ENCODE peak calls at places on chromosomes 11 and 22, in nine cellular contexts. B is suprapubic skin, Y is HFFc6, K is K562, A is cardiac fibroblast, X is heart right ventricle, O is psoas muscle, C is epithelial cell of esophagus, R is MM.1S. G is an unnamed sample.

GRCh38 chr11:107563702-107564101 is 1.8 kb downstream of the ALKBH8 start:
- DNase-seq in A (peak; percentile 70), Y (peak; percentile 68), B (no peak), R (peak; percentile 66), X (peak; percentile 30), O (no peak), K (peak; percentile 29), C (peak; percentile 62), G (no peak)

GRCh38 chr11:28794405-28794804 is 686.2 kb downstream of the METTL15 start:
- DNase-seq in Y (no peak), A (no peak), X (no peak), B (no peak), C (no peak), K (no peak), O (no peak), R (no peak), G (no peak)

GRCh38 chr11:114796954-114797721 is 118.8 kb downstream of the NXPE2 start:
- DNase-seq in R (no peak), C (no peak), O (peak; percentile 60), A (no peak), X (peak; percentile 33), B (no peak), Y (no peak), K (no peak), G (no peak)

GRCh38 chr22:37410174-37411055 is 16.9 kb downstream of the ELFN2 start:
- DNase-seq in A (no peak), X (no peak), R (no peak), B (no peak), K (no peak), Y (no peak), O (no peak), C (no peak), G (no peak)

GRCh38 chr22:39292002-39292401 is 27.4 kb downstream of the RPL3 start:
- DNase-seq in X (no peak), A (no peak), B (no peak), R (no peak), K (no peak), Y (no peak), C (no peak), O (no peak), G (no peak)

GRCh38 chr11:299951-300735 is 817 bp upstream of the IFITM5 start:
- DNase-seq in O (peak; percentile 47), R (no peak), B (no peak), X (no peak), K (peak; percentile 65), Y (no peak), A (no peak), C (no peak), G (no peak)

GRCh38 chr11:43920598-43921419 is 21.6 kb upstream of the C11orf96 start:
- DNase-seq in X (peak; percentile 74), O (peak; percentile 79), A (peak; percentile 100), B (no peak), C (peak; percentile 100), R (peak; percentile 34), K (peak; percentile 36), Y (peak; percentile 99), G (no peak)

GRCh38 chr22:25497269-25497668 is 67.2 kb upstream of the GRK3 start:
- DNase-seq in B (no peak), Y (no peak), O (no peak), K (no peak), A (peak; percentile 19), X (peak; percentile 35), R (no peak), C (peak; percentile 14), G (no peak)

GRCh38 chr11:46249103-46249942 is 28.1 kb upstream of the CREB3L1 start:
- DNase-seq in A (peak; percentile 55), B (no peak), O (no peak), R (no peak), Y (no peak), C (no peak), X (no peak), K (peak; percentile 42), G (no peak)

GRCh38 chr22:20885557-20886323 is 26.9 kb downstream of the SNAP29 start:
- DNase-seq in O (peak; percentile 88), R (peak; percentile 33), K (peak; percentile 98), B (peak; percentile 87), X (peak; percentile 81), C (peak; percentile 82), A (peak; percentile 85), Y (peak; percentile 83), G (peak; percentile 91)

GRCh38 chr11:119065369-119065768 is 2.2 kb upstream of the VPS11 start:
- DNase-seq in A (peak; percentile 59), O (no peak), X (no peak), Y (peak; percentile 38), C (peak; percentile 57), K (peak; percentile 69), B (no peak), R (peak; percentile 53), G (no peak)

GRCh38 chr22:28582806-28583205 is 96.8 kb downstream of the TTC28 start:
- DNase-seq in X (no peak), Y (peak; percentile 85), K (no peak), B (no peak), A (peak; percentile 80), O (no peak), C (no peak), R (no peak), G (no peak)

GRCh38 chr11:84969103-84969502 is 658.0 kb downstream of the DLG2 start:
- DNase-seq in B (no peak), C (no peak), A (peak; percentile 35), R (no peak), K (no peak), X (peak; percentile 10), O (no peak), Y (no peak), G (no peak)

GRCh38 chr22:50178471-50178864 is 7.2 kb upstream of the TRABD start:
- DNase-seq in C (no peak), O (peak; percentile 45), K (no peak), Y (no peak), X (no peak), B (no peak), R (no peak), A (no peak), G (no peak)

GRCh38 chr11:77289737-77290136 is 11.7 kb downstream of the GDPD4 start:
- DNase-seq in R (no peak), C (no peak), X (no peak), B (no peak), O (no peak), K (no peak), A (no peak), Y (no peak), G (no peak)

GRCh38 chr11:106723071-106723470 is 295.2 kb downstream of the GUCY1A2 start:
- DNase-seq in O (no peak), X (no peak), B (no peak), Y (no peak), K (no peak), R (no peak), C (no peak), A (no peak), G (no peak)

GRCh38 chr22:33440756-33441155 is 382.6 kb upstream of the SYN3 start:
- DNase-seq in B (no peak), C (no peak), R (no peak), K (no peak), O (no peak), A (no peak), X (no peak), Y (no peak), G (no peak)

GRCh38 chr22:23688121-23688520 is 2.7 kb upstream of the RGL4 start:
- DNase-seq in O (no peak), A (no peak), X (no peak), R (no peak), C (no peak), K (no peak), B (no peak), Y (no peak), G (no peak)

GRCh38 chr11:40130427-40130826 is 1329.0 kb downstream of the LRRC4C start:
- DNase-seq in A (no peak), O (no peak), R (no peak), C (no peak), Y (no peak), B (no peak), K (no peak), X (no peak), G (no peak)

GRCh38 chr11:40129276-40129675 is 1330.2 kb downstream of the LRRC4C start:
- DNase-seq in C (peak; percentile 4), B (no peak), A (no peak), K (no peak), R (no peak), O (no peak), Y (no peak), X (no peak), G (no peak)

DNA sequence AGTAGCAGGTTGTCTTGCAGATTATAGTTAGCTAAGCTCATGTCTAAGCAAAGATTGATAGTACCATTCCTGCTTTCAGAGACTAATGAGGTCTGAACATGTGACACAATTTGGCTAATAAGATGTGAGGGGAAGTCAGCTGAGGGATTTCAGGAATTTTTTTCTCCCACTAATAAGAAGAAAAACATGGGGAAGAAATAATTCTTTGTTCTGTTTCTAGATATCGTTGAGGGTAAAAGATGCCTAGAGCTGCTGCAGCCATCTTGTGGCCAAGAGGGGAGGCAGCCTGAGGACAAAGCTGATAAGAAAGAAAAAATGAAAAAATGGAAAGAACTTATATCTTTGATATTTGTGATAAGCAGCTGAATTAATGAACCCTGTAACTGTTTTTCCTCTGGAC is 1334.4 kb downstream of the LRRC4C start:
- DNase-seq in R (no peak), O (no peak), Y (no peak), C (no peak), K (no peak), X (no peak), B (no peak), A (no peak), G (no peak)
- TF ChIP-seq CTCF in R (peak; percentile 29), O (no peak), Y (no peak), C (no peak), K (no peak), X (no peak), B (no peak), A (no peak), G (peak; percentile 4)

DNA sequence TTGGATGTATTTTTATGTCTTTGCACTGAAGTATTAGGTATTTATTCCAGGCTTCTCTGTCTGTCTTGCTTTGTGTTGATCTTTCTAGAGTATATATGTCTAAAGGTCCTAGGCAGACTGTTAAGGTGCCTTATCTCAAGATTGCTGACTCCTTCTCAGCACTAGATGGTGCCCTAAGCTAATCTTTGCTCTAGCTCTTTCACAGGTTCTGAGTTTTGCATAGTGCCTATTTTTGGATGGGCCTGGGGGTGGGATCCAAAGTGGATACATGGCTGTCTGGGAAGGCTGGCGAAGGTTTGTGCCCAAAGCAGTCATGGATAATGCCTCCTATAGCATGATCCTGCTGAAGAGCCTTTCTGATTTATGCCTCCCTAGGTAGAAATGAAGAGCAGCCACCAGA is 154.9 kb downstream of the TRPC6 start:
- DNase-seq in R (peak; percentile 52), A (peak; percentile 56), X (no peak), C (peak; percentile 53), B (no peak), K (no peak), O (no peak), Y (peak; percentile 13), G (no peak)
- TF ChIP-seq CTCF in R (peak; percentile 71), A (peak; percentile 44), X (no peak), C (peak; percentile 67), B (no peak), K (no peak), O (no peak), Y (peak; percentile 56), G (peak; percentile 16)

GRCh38 chr11:19646921-19647320 is 65.7 kb upstream of the NAV2 start:
- DNase-seq in R (no peak), A (peak; percentile 82), O (no peak), X (no peak), Y (peak; percentile 95), C (no peak), K (no peak), B (no peak), G (no peak)
- TF ChIP-seq CTCF in R (no peak), A (no peak), O (no peak), X (no peak), Y (peak; percentile 46), C (no peak), K (no peak), B (no peak), G (no peak)

GRCh38 chr11:116126540-116126939 is 622.3 kb upstream of the CADM1 start:
- DNase-seq in Y (no peak), C (no peak), X (no peak), B (no peak), O (no peak), K (no peak), R (no peak), A (no peak), G (no peak)
- TF ChIP-seq CTCF in Y (no peak), C (no peak), X (no peak), B (no peak), O (no peak), K (no peak), R (no peak), A (no peak), G (no peak)

G was measured in D721Med.